ENCODE peak calls at places on chromosome 15, in ten cellular contexts. X, P, U, Y, I, A, C, Q, F and M are unnamed samples.

GRCh38 chr15:74432968-74433591 is 678 bp downstream of the SEMA7A start:
- DNase-seq in Y (no peak), A (no peak), C (no peak), Q (no peak), U (no peak), F (no peak), P (no peak), I (no peak), X (no peak), M (no peak)

GRCh38 chr15:63402498-63403253 is 21.0 kb upstream of the CA12 start:
- DNase-seq in Y (peak), I (no peak), A (no peak), C (no peak), U (no peak), P (no peak), Q (peak), F (no peak), X (peak), M (no peak)

GRCh38 chr15:68501616-68502015 is 69.7 kb upstream of the ITGA11 start:
- DNase-seq in P (no peak), Q (no peak), X (no peak), Y (no peak), A (no peak), C (no peak), U (no peak), I (no peak), F (no peak), M (no peak)

GRCh38 chr15:96330450-96331140 is at the start of gene NR2F2:
- DNase-seq in U (peak), I (peak), Q (peak), C (peak), X (peak), P (peak), Y (peak), A (peak), F (peak), M (peak)

GRCh38 chr15:38038659-38039442 is 104.4 kb downstream of the TMCO5A start:
- DNase-seq in A (no peak), C (no peak), F (no peak), U (no peak), I (no peak), X (no peak), P (no peak), Q (no peak), Y (peak), M (no peak)

GRCh38 chr15:81418427-81418826 is 44.4 kb upstream of the TMC3 start:
- DNase-seq in U (no peak), X (no peak), F (no peak), I (no peak), C (no peak), Y (no peak), P (no peak), A (no peak), Q (no peak), M (no peak)

GRCh38 chr15:25790003-25790660 is 73.0 kb downstream of the ATP10A start:
- DNase-seq in Y (peak), X (no peak), F (no peak), U (peak), C (peak), I (no peak), A (peak), Q (no peak), P (peak), M (peak)

GRCh38 chr15:99731336-99732267 is 1.6 kb downstream of the LYSMD4 start:
- DNase-seq in P (peak), F (peak), C (peak), A (no peak), I (no peak), Q (no peak), X (no peak), Y (no peak), U (no peak), M (no peak)

GRCh38 chr15:68210821-68211655 is 5.9 kb upstream of the CALML4 start:
- DNase-seq in C (peak), Y (peak), Q (peak), P (peak), A (peak), F (no peak), X (no peak), U (peak), I (no peak), M (no peak)

GRCh38 chr15:91186892-91187644 is 87.0 kb downstream of the SV2B start:
- DNase-seq in P (no peak), Q (peak), Y (peak), C (peak), I (no peak), F (no peak), X (peak), U (no peak), A (no peak), M (no peak)

GRCh38 chr15:69697913-69698312 is 245.3 kb downstream of the RPLP1 start:
- DNase-seq in U (no peak), Q (no peak), X (no peak), Y (no peak), C (peak), A (peak), P (peak), F (no peak), I (no peak), M (no peak)

GRCh38 chr15:41286665-41287333 is 45.6 kb downstream of the OIP5 start:
- DNase-seq in I (no peak), C (no peak), Y (peak), P (no peak), F (no peak), U (no peak), X (no peak), Q (no peak), A (no peak), M (no peak)

GRCh38 chr15:57319226-57319918 is 56.9 kb upstream of the CGNL1 start:
- DNase-seq in Q (no peak), F (no peak), I (no peak), P (no peak), X (no peak), Y (no peak), A (no peak), U (no peak), C (no peak), M (no peak)

GRCh38 chr15:91208366-91208765 is 108.3 kb downstream of the SV2B start:
- DNase-seq in P (no peak), X (no peak), U (no peak), I (no peak), C (no peak), Y (no peak), Q (no peak), A (no peak), F (no peak), M (no peak)

GRCh38 chr15:97099040-97099439 is 768.5 kb downstream of the NR2F2 start:
- DNase-seq in I (no peak), F (no peak), P (no peak), C (no peak), X (no peak), U (no peak), Y (no peak), A (no peak), Q (no peak), M (no peak)

GRCh38 chr15:68385671-68386586 is 46.0 kb downstream of the ITGA11 start:
- DNase-seq in F (peak), Y (no peak), P (no peak), C (no peak), A (no peak), U (peak), I (no peak), Q (no peak), X (no peak), M (no peak)

GRCh38 chr15:74499366-74499765 is 38.4 kb upstream of the UBL7 start:
- DNase-seq in Y (no peak), I (no peak), A (no peak), Q (no peak), F (no peak), X (no peak), P (no peak), C (no peak), U (no peak), M (no peak)

GRCh38 chr15:99427210-99427609 is 138.6 kb upstream of the MEF2A start:
- DNase-seq in Q (no peak), Y (no peak), A (peak), U (no peak), C (no peak), I (no peak), P (no peak), X (no peak), F (no peak), M (no peak)

GRCh38 chr15:58934521-58934920 is 1.0 kb upstream of the SLTM start:
- DNase-seq in P (no peak), F (no peak), Q (no peak), A (no peak), Y (no peak), X (no peak), U (no peak), I (peak), C (no peak), M (no peak)

GRCh38 chr15:34318277-34319079 is 19.1 kb downstream of the SLC12A6 start:
- DNase-seq in U (peak), Q (peak), C (peak), I (peak), A (peak), P (peak), F (peak), Y (peak), X (peak), M (peak)

GRCh38 chr15:80219955-80220354 is 32.1 kb downstream of the CTXND1 start:
- DNase-seq in Y (no peak), X (no peak), Q (no peak), C (no peak), I (no peak), P (no peak), A (no peak), U (no peak), F (no peak), M (no peak)

GRCh38 chr15:62850791-62851291 is 191.7 kb upstream of the TPM1 start:
- DNase-seq in U (no peak), F (no peak), C (no peak), P (no peak), X (peak), A (no peak), Y (peak), Q (peak), I (no peak), M (no peak)

GRCh38 chr15:79815468-79815867 is 81.3 kb downstream of the MTHFS start:
- DNase-seq in A (no peak), X (no peak), C (no peak), P (no peak), Y (no peak), U (no peak), F (no peak), Q (no peak), I (no peak), M (peak)

GRCh38 chr15:75903331-75904240 is at the start of gene FBXO22:
- DNase-seq in F (peak), X (peak), Y (peak), P (peak), U (peak), A (peak), Q (peak), C (peak), I (peak), M (peak)

GRCh38 chr15:85048430-85048829 is 66.8 kb downstream of the PDE8A start:
- DNase-seq in I (no peak), Y (peak), Q (peak), C (no peak), P (no peak), X (no peak), U (no peak), A (no peak), F (no peak), M (no peak)

GRCh38 chr15:78051622-78052405 is 25.7 kb downstream of the TBC1D2B start:
- DNase-seq in P (no peak), U (peak), X (no peak), C (peak), Y (peak), F (peak), I (no peak), Q (peak), A (peak), M (no peak)

GRCh38 chr15:90000175-90000923 is 775 bp upstream of the ZNF710 start:
- DNase-seq in X (no peak), A (no peak), F (no peak), Q (peak), U (peak), P (peak), I (no peak), Y (peak), C (peak), M (no peak)

GRCh38 chr15:63157891-63158431 is 684 bp upstream of the RPS27L start:
- DNase-seq in Q (peak), U (peak), P (peak), A (peak), I (peak), Y (peak), F (peak), C (peak), X (peak), M (peak)

GRCh38 chr15:25250011-25250596 is 188.7 kb downstream of the UBE3A start:
- DNase-seq in I (no peak), Q (no peak), X (no peak), C (no peak), P (no peak), Y (no peak), U (no peak), A (no peak), F (no peak), M (no peak)

GRCh38 chr15:74156678-74157411 is 16.7 kb upstream of the ISLR start:
- DNase-seq in F (no peak), Y (no peak), C (no peak), A (peak), U (no peak), Q (no peak), I (no peak), P (no peak), X (no peak), M (peak)

GRCh38 chr15:58444056-58444455 is 12.3 kb downstream of the LIPC start:
- DNase-seq in I (no peak), F (no peak), X (no peak), Q (no peak), A (no peak), C (peak), U (no peak), Y (peak), P (no peak), M (no peak)

GRCh38 chr15:58019503-58020376 is 45.8 kb downstream of the ALDH1A2 start:
- DNase-seq in P (no peak), Q (peak), X (no peak), C (no peak), A (no peak), Y (peak), U (no peak), F (no peak), I (no peak), M (no peak)

GRCh38 chr15:84598993-84599392 is 1.8 kb upstream of the ZSCAN2 start:
- DNase-seq in A (peak), C (peak), U (peak), Y (peak), F (no peak), Q (peak), P (peak), I (peak), X (peak), M (no peak)

GRCh38 chr15:63176302-63176701 is 13.1 kb upstream of the RAB8B start:
- DNase-seq in Y (peak), C (no peak), I (no peak), P (no peak), U (no peak), F (no peak), Q (no peak), A (no peak), X (no peak), M (no peak)

DNA sequence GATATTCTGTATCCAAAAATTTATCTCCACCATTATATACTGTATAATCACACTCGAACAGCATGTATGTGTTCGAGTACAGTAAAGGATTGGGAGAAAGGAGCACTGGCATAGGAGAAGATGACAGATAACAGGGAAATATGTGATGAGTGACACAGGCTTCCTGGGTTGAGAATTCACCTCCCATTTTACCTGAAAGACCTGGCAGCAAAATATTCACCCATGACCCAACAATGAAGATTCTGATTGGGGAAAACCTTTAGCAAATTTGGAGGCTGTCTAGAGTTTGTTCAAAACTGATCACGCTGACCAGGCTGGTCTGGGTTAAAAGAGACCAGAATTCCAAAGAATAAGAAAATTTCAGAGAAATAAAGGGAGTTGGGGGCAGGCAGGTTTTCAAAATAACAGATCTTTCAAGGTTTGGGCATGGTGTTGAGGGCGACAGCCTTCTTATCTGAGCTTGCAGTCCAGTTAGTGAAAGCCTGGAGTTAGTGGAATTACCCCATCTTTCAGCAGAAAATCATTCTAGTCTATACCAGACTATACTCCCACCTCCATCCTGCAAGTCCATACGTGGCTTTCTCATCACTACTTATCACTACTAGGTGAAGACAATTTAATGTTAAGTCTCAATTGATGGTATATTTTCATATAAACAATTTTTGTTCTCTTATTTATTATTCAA is 42.8 kb upstream of the RSL24D1 start:
- DNase-seq in Y (no peak), P (no peak), I (no peak), U (no peak), C (no peak), F (no peak), A (no peak), Q (no peak), X (no peak), M (no peak)
- TF ChIP-seq POLR2A in Y (no peak), P (no peak), I (no peak), U (no peak), C (no peak), F (no peak), A (no peak), Q (no peak), X (no peak), M (no peak)

DNA sequence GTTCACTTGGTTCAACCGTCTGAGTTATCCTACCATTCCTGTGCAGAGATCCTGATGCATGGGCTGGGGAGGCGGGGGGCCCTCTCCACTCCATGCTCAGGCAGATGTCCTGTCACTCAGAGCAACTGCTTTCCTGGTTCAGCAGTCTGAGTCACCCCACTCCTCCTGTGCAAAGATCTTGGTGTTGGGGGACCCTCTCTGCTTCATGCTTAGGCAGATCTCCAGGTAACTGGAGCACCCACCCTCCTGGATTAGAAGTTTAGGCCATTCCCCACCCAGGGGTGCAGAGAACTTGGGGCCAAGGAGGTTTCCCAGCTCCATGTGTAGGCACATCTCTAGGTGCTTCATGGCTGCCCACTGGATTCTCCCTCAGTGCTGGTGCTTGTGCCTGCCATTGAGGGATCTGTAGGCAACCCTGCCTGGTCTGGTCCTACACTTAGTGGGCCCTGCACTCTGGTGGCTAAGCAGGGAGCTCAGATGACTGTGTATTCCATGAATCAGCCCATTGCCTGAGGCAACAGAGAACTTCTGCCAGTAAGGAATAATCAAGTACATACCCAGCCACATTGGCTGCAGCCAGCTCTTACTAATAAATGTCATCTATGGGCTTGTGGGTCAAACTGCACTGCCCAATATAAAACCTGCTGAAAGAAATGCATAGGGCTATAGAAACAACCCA is 465.4 kb upstream of the THBS1 start:
- DNase-seq in Y (no peak), C (no peak), X (no peak), F (no peak), U (no peak), P (no peak), A (no peak), Q (no peak), I (no peak), M (no peak)
- H3K4me3 ChIP-seq in Y (no peak), C (no peak), X (no peak), F (no peak), U (no peak), P (no peak), A (no peak), Q (no peak), I (no peak), M (no peak)

DNA sequence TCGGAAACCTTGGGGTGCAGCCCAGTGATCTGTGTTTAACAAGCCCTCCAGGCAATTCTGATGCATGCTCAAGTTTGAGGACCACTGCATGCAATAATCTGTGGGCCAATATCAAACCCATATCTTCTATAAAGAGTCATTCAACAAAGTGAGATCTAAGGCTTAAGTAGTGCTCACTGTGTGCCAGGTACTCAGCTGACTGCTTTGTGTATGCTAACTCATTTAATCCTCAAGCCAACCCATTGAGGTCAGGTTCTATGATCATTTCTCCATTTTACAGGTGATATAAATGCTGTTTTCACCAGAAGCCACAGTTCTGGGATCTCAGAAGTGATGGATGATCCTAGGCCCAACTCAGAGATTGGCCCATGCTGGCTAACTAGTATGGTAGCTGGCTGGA is 101.7 kb downstream of the SMAD6 start:
- DNase-seq in U (no peak), A (no peak), Q (no peak), P (no peak), F (no peak), X (no peak), Y (no peak), C (no peak), I (no peak), M (no peak)
- H3K27ac ChIP-seq in U (peak), A (peak), Q (peak), P (peak), F (no peak), X (no peak), Y (peak), C (peak), I (peak), M (peak)

GRCh38 chr15:31079519-31079918 is 22.0 kb downstream of the TRPM1 start:
- DNase-seq in Q (no peak), I (no peak), U (no peak), P (no peak), C (no peak), Y (peak), A (no peak), F (no peak), X (no peak), M (no peak)

GRCh38 chr15:31078461-31078860 is 23.1 kb downstream of the TRPM1 start:
- DNase-seq in I (no peak), F (no peak), U (no peak), A (no peak), P (no peak), C (no peak), X (no peak), Q (no peak), Y (no peak), M (no peak)

GRCh38 chr15:31082771-31083393 is 18.6 kb downstream of the TRPM1 start:
- DNase-seq in Q (no peak), U (no peak), Y (peak), F (peak), P (no peak), X (no peak), A (no peak), C (no peak), I (no peak), M (no peak)

GRCh38 chr15:31081568-31082250 is 19.8 kb downstream of the TRPM1 start:
- DNase-seq in U (no peak), A (no peak), F (no peak), Y (no peak), X (no peak), I (no peak), C (peak), Q (no peak), P (no peak), M (no peak)

DNA sequence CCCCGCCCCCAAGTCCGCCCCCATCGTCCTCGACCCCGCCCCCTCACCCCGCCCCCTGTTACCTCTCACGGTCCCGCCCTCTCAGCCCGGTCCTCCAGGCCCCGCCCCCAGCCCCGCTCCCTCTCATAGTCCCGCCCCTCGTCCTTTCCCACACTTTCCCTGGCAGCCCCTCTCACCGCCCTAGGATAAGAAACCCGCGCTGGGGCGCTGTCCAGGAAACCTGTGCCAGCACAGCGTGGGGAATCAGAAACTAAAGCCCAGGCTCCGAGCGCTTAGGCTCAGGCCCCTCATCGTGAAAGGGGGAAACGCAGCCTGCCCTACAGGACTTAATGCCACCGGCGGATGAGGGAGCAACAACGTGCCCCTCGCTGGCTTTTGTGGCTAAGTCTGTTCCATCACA is 20.9 kb downstream of the TRPM1 start:
- DNase-seq in Q (peak), C (peak), F (no peak), P (peak), U (peak), I (peak), Y (no peak), X (no peak), A (peak), M (no peak)
- TF ChIP-seq POLR2A in Q (no peak), C (no peak), F (no peak), P (no peak), U (no peak), I (no peak), Y (no peak), X (no peak), A (no peak), M (no peak)